ENCODE peak calls at places on chromosomes 7 and 10, in eight cellular contexts. One of them, this sample, is unnamed.

GRCh38 chr7:43391518-43391917 is 191.4 kb upstream of the STK17A start:
- DNase-seq in HS-5: no peak
- DNase-seq in NT2/D1: no peak
- DNase-seq in activated T-helper 1 cell treated with Interleukin-2 at 50 U/mL for 16 hours: no peak
- DNase-seq in cardiac muscle cell: no peak
- DNase-seq in D341Med: no peak
- DNase-seq in HT1080: no peak
- DNase-seq in EH: no peak
- DNase-seq in this sample: no peak

GRCh38 chr10:121392657-121393056 is 205.6 kb downstream of the FGFR2 start:
- DNase-seq in HS-5: no peak
- DNase-seq in NT2/D1: no peak
- DNase-seq in activated T-helper 1 cell treated with Interleukin-2 at 50 U/mL for 16 hours: no peak
- DNase-seq in cardiac muscle cell: no peak
- DNase-seq in D341Med: no peak
- DNase-seq in HT1080: no peak
- DNase-seq in EH: no peak
- DNase-seq in this sample: no peak

GRCh38 chr10:98528166-98528784 is 81.5 kb upstream of the HPS1 start:
- DNase-seq in HS-5: peak; percentile 30
- DNase-seq in NT2/D1: no peak
- DNase-seq in activated T-helper 1 cell treated with Interleukin-2 at 50 U/mL for 16 hours: no peak
- DNase-seq in cardiac muscle cell: no peak
- DNase-seq in D341Med: no peak
- DNase-seq in HT1080: peak; percentile 65
- DNase-seq in EH: peak; percentile 94
- DNase-seq in this sample: no peak

GRCh38 chr7:110771717-110772116 is 319.2 kb upstream of the LRRN3 start:
- DNase-seq in HS-5: no peak
- DNase-seq in NT2/D1: no peak
- DNase-seq in activated T-helper 1 cell treated with Interleukin-2 at 50 U/mL for 16 hours: no peak
- DNase-seq in cardiac muscle cell: no peak
- DNase-seq in D341Med: no peak
- DNase-seq in HT1080: no peak
- DNase-seq in EH: no peak
- DNase-seq in this sample: no peak

GRCh38 chr7:41886257-41886905 is 183.5 kb upstream of the INHBA start:
- DNase-seq in HS-5: peak; percentile 76
- DNase-seq in NT2/D1: peak; percentile 49
- DNase-seq in activated T-helper 1 cell treated with Interleukin-2 at 50 U/mL for 16 hours: no peak
- DNase-seq in cardiac muscle cell: peak; percentile 82
- DNase-seq in D341Med: no peak
- DNase-seq in HT1080: peak; percentile 86
- DNase-seq in EH: peak; percentile 97
- DNase-seq in this sample: no peak

GRCh38 chr7:42426163-42426562 is 189.2 kb upstream of the GLI3 start:
- DNase-seq in HS-5: peak; percentile 23
- DNase-seq in NT2/D1: no peak
- DNase-seq in activated T-helper 1 cell treated with Interleukin-2 at 50 U/mL for 16 hours: no peak
- DNase-seq in cardiac muscle cell: peak; percentile 92
- DNase-seq in D341Med: no peak
- DNase-seq in HT1080: peak; percentile 20
- DNase-seq in EH: peak; percentile 12
- DNase-seq in this sample: no peak

GRCh38 chr7:100088621-100089457 is at the start of gene COPS6:
- DNase-seq in HS-5: no peak
- DNase-seq in NT2/D1: no peak
- DNase-seq in activated T-helper 1 cell treated with Interleukin-2 at 50 U/mL for 16 hours: peak; percentile 79
- DNase-seq in cardiac muscle cell: peak; percentile 81
- DNase-seq in D341Med: peak; percentile 92
- DNase-seq in HT1080: peak; percentile 62
- DNase-seq in EH: peak; percentile 74
- DNase-seq in this sample: peak; percentile 89

GRCh38 chr7:121575194-121575766 is 179.2 kb upstream of the FAM3C start:
- DNase-seq in HS-5: no peak
- DNase-seq in NT2/D1: no peak
- DNase-seq in activated T-helper 1 cell treated with Interleukin-2 at 50 U/mL for 16 hours: no peak
- DNase-seq in cardiac muscle cell: no peak
- DNase-seq in D341Med: no peak
- DNase-seq in HT1080: no peak
- DNase-seq in EH: no peak
- DNase-seq in this sample: no peak

GRCh38 chr10:132006966-132007365 is 25.2 kb upstream of the BNIP3 start:
- DNase-seq in HS-5: no peak
- DNase-seq in NT2/D1: peak; percentile 54
- DNase-seq in activated T-helper 1 cell treated with Interleukin-2 at 50 U/mL for 16 hours: no peak
- DNase-seq in cardiac muscle cell: no peak
- DNase-seq in D341Med: no peak
- DNase-seq in HT1080: no peak
- DNase-seq in EH: no peak
- DNase-seq in this sample: no peak